ENCODE peak calls at places on chromosome 17, in six cellular contexts. X is K562, Q is HCT116, G is HepG2, U is GM12878, R is H1. T is an unnamed sample. For H3K4me1, the result is how much of the 10 kb centered on the place peaks cover.

GRCh38 chr17:75228305-75228704 is 22.8 kb downstream of the NUP85 start:
- DNase-seq in X (no peak), R (no peak), Q (no peak), G (no peak), U (no peak), T (no peak)

GRCh38 chr17:39952665-39953470 is 9.9 kb upstream of the GSDMA start:
- DNase-seq in X (peak), U (peak), Q (peak), G (peak), R (peak), T (peak)

GRCh38 chr17:82278786-82279379 is 5.4 kb upstream of the CSNK1D start:
- DNase-seq in G (no peak), U (no peak), X (no peak), Q (no peak), R (no peak), T (no peak)

GRCh38 chr17:79385962-79386563 is 224.8 kb downstream of the RBFOX3 start:
- DNase-seq in G (no peak), X (no peak), U (no peak), R (no peak), Q (no peak), T (no peak)

GRCh38 chr17:14121952-14122351 is 52.6 kb downstream of the COX10 start:
- DNase-seq in R (no peak), X (no peak), G (no peak), Q (no peak), U (no peak), T (no peak)

GRCh38 chr17:879546-879945 is 97.4 kb downstream of the MRM3 start:
- DNase-seq in X (peak), R (peak), G (peak), U (peak), Q (peak), T (peak)

GRCh38 chr17:6070895-6071511 is 824 bp downstream of the WSCD1 start:
- DNase-seq in R (peak), X (no peak), U (no peak), G (no peak), Q (no peak), T (no peak)

GRCh38 chr17:68314916-68315535 is 23.7 kb downstream of the ARSG start:
- DNase-seq in X (no peak), R (no peak), G (no peak), Q (no peak), U (no peak), T (no peak)

GRCh38 chr17:65374966-65375365 is 186.5 kb downstream of the AXIN2 start:
- DNase-seq in R (no peak), U (no peak), X (no peak), G (no peak), Q (no peak), T (no peak)

GRCh38 chr17:67439269-67439668 is 62.2 kb downstream of the PITPNC1 start:
- DNase-seq in Q (no peak), G (no peak), U (no peak), R (no peak), X (no peak), T (no peak)

GRCh38 chr17:14334261-14334860 is 33.5 kb downstream of the HS3ST3B1 start:
- DNase-seq in R (no peak), Q (no peak), U (no peak), X (no peak), G (no peak), T (no peak)

GRCh38 chr17:81552244-81553017 is at the start of gene FAAP100:
- DNase-seq in X (peak), Q (peak), G (peak), R (peak), U (peak), T (peak)

GRCh38 chr17:75826561-75827290 is 17.5 kb downstream of the UNC13D start:
- DNase-seq in G (peak), Q (no peak), R (no peak), U (no peak), X (no peak), T (no peak)

GRCh38 chr17:44956998-44957981 is 9.7 kb upstream of the KIF18B start:
- DNase-seq in X (no peak), G (no peak), R (no peak), U (no peak), Q (no peak), T (no peak)

GRCh38 chr17:60149691-60150582 is at the start of gene CA4:
- DNase-seq in R (peak), U (no peak), X (no peak), G (no peak), Q (no peak), T (no peak)

GRCh38 chr17:70604854-70605253 is 435.5 kb downstream of the KCNJ2 start:
- DNase-seq in G (no peak), R (no peak), X (no peak), Q (peak), U (no peak), T (no peak)

GRCh38 chr17:29133146-29133713 is 47.0 kb downstream of the MYO18A start:
- DNase-seq in X (peak), R (no peak), U (no peak), G (no peak), Q (no peak), T (no peak)
- TF ChIP-seq ZNF274 in X (no peak), R (no peak), U (no peak), G (no peak), Q (no peak), T (no peak)

GRCh38 chr17:49218941-49219913 is 8.7 kb downstream of the ABI3 start:
- DNase-seq in R (peak), X (peak), U (peak), G (no peak), Q (no peak), T (no peak)
- H3K4me1 ChIP-seq in R (under half), X (under half), U (half or more), G (under half), Q (under half), T (under half)

GRCh38 chr17:19331134-19331533 is 31.4 kb downstream of the B9D1 start:
- DNase-seq in R (no peak), U (no peak), G (no peak), Q (no peak), X (no peak), T (no peak)
- TF ChIP-seq ZNF274 in R (no peak), U (no peak), G (no peak), Q (no peak), X (no peak), T (no peak)

GRCh38 chr17:77161953-77162352 is 21.2 kb downstream of the SEC14L1 start:
- DNase-seq in Q (no peak), U (no peak), R (no peak), G (no peak), X (no peak), T (no peak)

GRCh38 chr17:77163521-77164280 is 22.9 kb downstream of the SEC14L1 start:
- DNase-seq in Q (no peak), R (no peak), X (no peak), G (no peak), U (no peak), T (no peak)

GRCh38 chr17:77164483-77165030 is 23.8 kb downstream of the SEC14L1 start:
- DNase-seq in R (no peak), U (no peak), G (peak), Q (no peak), X (peak), T (no peak)

GRCh38 chr17:77160877-77161530 is 20.2 kb downstream of the SEC14L1 start:
- DNase-seq in Q (no peak), R (no peak), X (no peak), U (no peak), G (peak), T (no peak)

DNA sequence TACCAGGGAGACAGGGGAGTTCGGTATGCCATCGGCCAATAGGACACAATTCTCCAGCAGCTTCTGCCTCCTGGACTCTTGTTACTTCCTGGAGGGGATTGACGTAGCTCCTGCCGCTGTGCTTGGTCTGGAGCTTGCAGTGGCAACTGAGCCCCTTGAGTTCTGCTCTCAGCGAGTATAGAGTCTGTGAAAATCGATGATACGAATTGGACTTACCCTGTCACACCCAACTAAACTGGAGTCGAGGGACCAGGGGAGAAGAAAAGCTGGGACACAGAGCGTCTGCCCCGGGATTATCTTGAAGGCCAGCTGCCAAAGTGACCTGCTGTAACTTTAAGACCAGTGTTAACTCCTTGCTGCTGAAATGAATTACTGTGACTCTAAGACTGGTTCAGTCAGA is 22.2 kb downstream of the SEC14L1 start:
- DNase-seq in R (no peak), U (no peak), Q (no peak), G (no peak), X (peak), T (no peak)
- H3K4me1 ChIP-seq in R (under half), U (under half), Q (under half), G (half or more), X (under half), T (under half)

GRCh38 chr17:48600244-48601098 is 4.3 kb downstream of the HOXB6 start:
- DNase-seq in G (no peak), X (no peak), Q (no peak), R (no peak), U (no peak), T (no peak)
- TF ChIP-seq ZNF274 in G (no peak), X (no peak), Q (no peak), R (no peak), U (no peak), T (no peak)

T was measured in NT2/D1.